ENCODE peak calls at places on chromosomes 11 and 22, in five cellular contexts. L is sciatic nerve; C is NCI-H2081 treated with DMSO at 0.1 percent for 48 hours; N is CD4-positive, alpha-beta T cell; F is Caki2. Y is an unnamed sample.

GRCh38 chr11:40168461-40168860 is 1291.0 kb downstream of the LRRC4C start:
- DNase-seq in L (no peak), N (no peak), C (no peak), F (no peak), Y (no peak)

GRCh38 chr11:67371199-67371548 is 2.2 kb downstream of the CLCF1 start:
- DNase-seq in L (no peak), F (no peak), N (no peak), C (no peak), Y (no peak)

GRCh38 chr11:57370251-57370650 is 10.7 kb downstream of the PRG3 start:
- DNase-seq in L (no peak), N (no peak), F (no peak), C (no peak), Y (no peak)

GRCh38 chr11:46127150-46127638 is 5.9 kb upstream of the PHF21A start:
- DNase-seq in L (no peak), F (peak), C (no peak), N (peak), Y (no peak)

GRCh38 chr11:45264839-45265515 is 21.2 kb downstream of the SYT13 start:
- DNase-seq in C (no peak), N (no peak), F (peak), L (no peak), Y (no peak)

GRCh38 chr11:90836031-90836430 is 613.2 kb upstream of the CHORDC1 start:
- DNase-seq in C (no peak), F (no peak), L (no peak), N (no peak), Y (no peak)

GRCh38 chr11:86251285-86251830 is 6.8 kb downstream of the EED start:
- DNase-seq in F (no peak), C (no peak), N (no peak), L (no peak), Y (no peak)

GRCh38 chr22:23187871-23188700 is 7.8 kb downstream of the BCR start:
- DNase-seq in N (no peak), L (no peak), C (no peak), F (peak), Y (no peak)

GRCh38 chr11:201936-202335 is 5.3 kb downstream of the BET1L start:
- DNase-seq in C (no peak), F (no peak), L (no peak), N (no peak), Y (no peak)

GRCh38 chr11:46521947-46522681 is 71.7 kb downstream of the AMBRA1 start:
- DNase-seq in L (no peak), F (no peak), N (no peak), C (no peak), Y (no peak)

GRCh38 chr22:20863356-20863755 is 4.5 kb downstream of the SNAP29 start:
- DNase-seq in F (no peak), N (no peak), C (no peak), L (no peak), Y (no peak)

GRCh38 chr11:83744620-83745192 is 458.5 kb upstream of the CCDC90B start:
- DNase-seq in L (no peak), N (no peak), C (no peak), F (no peak), Y (no peak)

GRCh38 chr11:134145715-134146114 is 76.8 kb downstream of the JAM3 start:
- DNase-seq in N (no peak), F (no peak), L (no peak), C (no peak), Y (no peak)

GRCh38 chr22:27802389-27803079 is 978 bp upstream of the MN1 start:
- DNase-seq in F (peak), N (no peak), C (no peak), L (no peak), Y (no peak)

GRCh38 chr22:41870786-41871185 is 37.9 kb downstream of the SREBF2 start:
- DNase-seq in F (no peak), L (no peak), N (no peak), C (no peak), Y (no peak)

GRCh38 chr22:23481369-23481768 is 98.7 kb downstream of the IGLL1 start:
- DNase-seq in N (no peak), F (no peak), C (no peak), L (no peak), Y (no peak)

GRCh38 chr22:50698546-50698945 is 25.9 kb downstream of the SHANK3 start:
- DNase-seq in N (no peak), F (no peak), C (no peak), L (peak), Y (peak)

GRCh38 chr11:131064373-131064991 is 148.2 kb upstream of the SNX19 start:
- DNase-seq in L (peak), C (no peak), F (no peak), N (no peak), Y (no peak)

GRCh38 chr11:130416537-130416896 is 11.9 kb downstream of the ADAMTS8 start:
- DNase-seq in L (no peak), C (no peak), F (no peak), N (no peak), Y (no peak)

GRCh38 chr11:8714622-8715225 is 32.1 kb downstream of the RPL27A start:
- DNase-seq in N (no peak), F (no peak), C (no peak), L (no peak), Y (no peak)

GRCh38 chr11:102453286-102453797 is 777 bp upstream of the TMEM123 start:
- DNase-seq in L (peak), F (no peak), C (no peak), N (no peak), Y (no peak)

GRCh38 chr11:66815646-66816045 is 27.6 kb upstream of the RCE1 start:
- DNase-seq in F (no peak), L (no peak), C (no peak), N (no peak), Y (no peak)

GRCh38 chr11:79018371-79018849 is 422.4 kb downstream of the TENM4 start:
- DNase-seq in L (no peak), C (no peak), F (no peak), N (no peak), Y (no peak)

GRCh38 chr11:125494987-125495725 is 909 bp downstream of the FEZ1 start:
- DNase-seq in F (peak), N (no peak), C (no peak), L (peak), Y (peak)

GRCh38 chr11:64419818-64420485 is 61.0 kb downstream of the RPS6KA4 start:
- DNase-seq in C (no peak), F (no peak), L (no peak), N (no peak), Y (no peak)

GRCh38 chr11:128455766-128456165 is 131.6 kb downstream of the ETS1 start:
- DNase-seq in F (no peak), C (no peak), L (no peak), N (no peak), Y (no peak)

GRCh38 chr11:1203505-1204271 is 19.2 kb upstream of the MUC5B start:
- DNase-seq in L (peak), N (no peak), C (no peak), F (no peak), Y (peak)

GRCh38 chr11:110147965-110148709 is 54.9 kb downstream of the ZC3H12C start:
- DNase-seq in L (no peak), C (no peak), F (peak), N (no peak), Y (no peak)

GRCh38 chr11:69014936-69015549 is 2.0 kb upstream of the MRGPRF start:
- DNase-seq in L (no peak), C (no peak), F (no peak), N (no peak), Y (no peak)